ENCODE peak calls at places on chromosomes 11 and 22, in eight cellular contexts. T is spleen; F is activated naive CD4-positive, alpha-beta T cell treated with anti-CD3 and anti-CD28 coated beads for 36 hours; P is activated CD4-positive, CD25-positive, alpha-beta regulatory T cell treated with anti-CD3 and anti-CD28 coated beads, Interleukin-2, amount 50 U/mL, for 72 hours; I is PC-9; G is HCT116; K is T-helper 2 cell; S is body of pancreas. M is an unnamed sample.

GRCh38 chr22:41535244-41535643 is 9.0 kb downstream of the POLR3H start:
- DNase-seq in T (no peak), F (no peak), P (no peak), I (no peak), G (no peak), K (no peak), S (no peak), M (no peak)

GRCh38 chr11:116506446-116506845 is 266.3 kb downstream of the BUD13 start:
- DNase-seq in T (peak; percentile 55), F (no peak), P (no peak), I (no peak), G (no peak), K (no peak), S (no peak), M (no peak)

GRCh38 chr22:47032956-47033647 is 270.7 kb downstream of the TBC1D22A start:
- DNase-seq in T (peak; percentile 23), F (no peak), P (no peak), I (no peak), G (no peak), K (no peak), S (peak; percentile 65), M (peak; percentile 87)

GRCh38 chr11:99614353-99614752 is 593.6 kb downstream of the CNTN5 start:
- DNase-seq in T (no peak), F (no peak), P (no peak), I (no peak), G (no peak), K (no peak), S (no peak), M (no peak)

GRCh38 chr11:12841946-12842630 is 167.0 kb upstream of the RASSF10 start:
- DNase-seq in T (no peak), F (peak; percentile 23), P (no peak), I (no peak), G (no peak), K (no peak), S (peak; percentile 76), M (no peak)

GRCh38 chr11:60371854-60372253 is 6.5 kb upstream of the MS4A7 start:
- DNase-seq in T (no peak), F (no peak), P (no peak), I (no peak), G (no peak), K (no peak), S (no peak), M (no peak)

GRCh38 chr22:46007848-46008261 is 30.9 kb upstream of the WNT7B start:
- DNase-seq in T (peak; percentile 81), F (no peak), P (no peak), I (no peak), G (no peak), K (no peak), S (peak; percentile 77), M (no peak)

GRCh38 chr11:61567286-61568061 is 13.4 kb downstream of the SYT7 start:
- DNase-seq in T (peak; percentile 85), F (peak; percentile 87), P (peak; percentile 68), I (peak; percentile 78), G (peak; percentile 81), K (peak; percentile 34), S (peak; percentile 71), M (peak; percentile 69)

GRCh38 chr22:38056969-38057841 is at the start of gene PICK1:
- DNase-seq in T (peak; percentile 95), F (peak; percentile 87), P (peak; percentile 83), I (peak; percentile 87), G (peak; percentile 91), K (peak; percentile 76), S (peak; percentile 92), M (peak; percentile 90)

GRCh38 chr22:17966403-17966717 is 58.0 kb downstream of the MICAL3 start:
- DNase-seq in T (no peak), F (no peak), P (no peak), I (no peak), G (no peak), K (no peak), S (no peak), M (no peak)

GRCh38 chr22:43136255-43136654 is 6.9 kb downstream of the MCAT start:
- DNase-seq in T (peak; percentile 83), F (no peak), P (peak; percentile 42), I (peak; percentile 32), G (no peak), K (peak; percentile 13), S (no peak), M (no peak)

GRCh38 chr11:44136176-44136945 is 40.9 kb downstream of the EXT2 start:
- DNase-seq in T (no peak), F (no peak), P (no peak), I (no peak), G (no peak), K (no peak), S (no peak), M (no peak)

GRCh38 chr11:119491753-119492455 is 68.9 kb upstream of the THY1 start:
- DNase-seq in T (peak; percentile 31), F (no peak), P (no peak), I (no peak), G (no peak), K (no peak), S (no peak), M (no peak)

GRCh38 chr22:46052801-46053562 is 76.0 kb upstream of the WNT7B start:
- DNase-seq in T (peak; percentile 89), F (peak; percentile 55), P (peak; percentile 41), I (peak; percentile 75), G (no peak), K (peak; percentile 4), S (peak; percentile 78), M (peak; percentile 62)

GRCh38 chr11:88102595-88102929 is 72.7 kb downstream of the RAB38 start:
- DNase-seq in T (no peak), F (no peak), P (no peak), I (no peak), G (no peak), K (no peak), S (no peak), M (no peak)

GRCh38 chr11:103870821-103871309 is 165.6 kb upstream of the DDI1 start:
- DNase-seq in T (no peak), F (no peak), P (no peak), I (no peak), G (no peak), K (no peak), S (peak; percentile 28), M (no peak)

GRCh38 chr11:58771458-58771855 is 39.7 kb upstream of the GLYAT start:
- DNase-seq in T (no peak), F (no peak), P (no peak), I (no peak), G (no peak), K (no peak), S (no peak), M (no peak)

GRCh38 chr22:35912668-35913067 is 116.0 kb downstream of the RBFOX2 start:
- DNase-seq in T (no peak), F (no peak), P (no peak), I (no peak), G (no peak), K (no peak), S (no peak), M (peak; percentile 76)

GRCh38 chr11:2816941-2817421 is 68.6 kb downstream of the CDKN1C start:
- DNase-seq in T (peak; percentile 44), F (no peak), P (no peak), I (no peak), G (no peak), K (no peak), S (no peak), M (no peak)

GRCh38 chr11:114197799-114198500 is 98.2 kb upstream of the NNMT start:
- DNase-seq in T (peak; percentile 64), F (no peak), P (no peak), I (no peak), G (no peak), K (no peak), S (peak; percentile 88), M (no peak)

GRCh38 chr22:45460288-45461109 is 42.2 kb upstream of the FBLN1 start:
- DNase-seq in T (no peak), F (no peak), P (no peak), I (no peak), G (no peak), K (no peak), S (peak; percentile 21), M (no peak)

GRCh38 chr11:130999992-131000770 is 83.9 kb upstream of the SNX19 start:
- DNase-seq in T (no peak), F (no peak), P (no peak), I (peak; percentile 89), G (peak; percentile 19), K (no peak), S (no peak), M (no peak)

GRCh38 chr11:129613076-129613475 is 202.6 kb upstream of the TMEM45B start:
- DNase-seq in T (no peak), F (no peak), P (no peak), I (no peak), G (no peak), K (no peak), S (no peak), M (no peak)

GRCh38 chr11:64859542-64860414 is 15.3 kb upstream of the CDC42BPG start:
- DNase-seq in T (peak; percentile 88), F (peak; percentile 85), P (peak; percentile 64), I (no peak), G (no peak), K (peak; percentile 80), S (no peak), M (peak; percentile 57)

GRCh38 chr11:93568726-93569125 is 25.5 kb upstream of the SMCO4 start:
- DNase-seq in T (no peak), F (no peak), P (no peak), I (no peak), G (no peak), K (no peak), S (no peak), M (peak; percentile 88)

GRCh38 chr22:20027966-20028854 is 7.3 kb downstream of the TANGO2 start:
- DNase-seq in T (peak; percentile 7), F (peak; percentile 36), P (no peak), I (no peak), G (no peak), K (no peak), S (no peak), M (peak; percentile 44)

GRCh38 chr11:134488512-134488911 is 76.5 kb upstream of the B3GAT1 start:
- DNase-seq in T (no peak), F (no peak), P (no peak), I (no peak), G (no peak), K (no peak), S (no peak), M (no peak)

GRCh38 chr11:76785513-76785912 is 2.4 kb downstream of the TSKU start:
- DNase-seq in T (peak; percentile 46), F (no peak), P (no peak), I (peak; percentile 54), G (no peak), K (no peak), S (no peak), M (no peak)

GRCh38 chr11:130001491-130002351 is 914 bp downstream of the PRDM10 start:
- DNase-seq in T (no peak), F (peak; percentile 39), P (no peak), I (peak; percentile 39), G (no peak), K (peak; percentile 17), S (no peak), M (peak; percentile 47)

GRCh38 chr11:120385110-120385509 is 48.9 kb downstream of the ARHGEF12 start:
- DNase-seq in T (no peak), F (no peak), P (no peak), I (no peak), G (no peak), K (no peak), S (no peak), M (no peak)

GRCh38 chr11:87425391-87425790 is 387.7 kb downstream of the TMEM135 start:
- DNase-seq in T (no peak), F (no peak), P (no peak), I (no peak), G (no peak), K (no peak), S (no peak), M (no peak)

GRCh38 chr11:35662061-35662648 is 420 bp upstream of the TRIM44 start:
- DNase-seq in T (no peak), F (peak; percentile 26), P (no peak), I (peak; percentile 78), G (no peak), K (peak; percentile 24), S (no peak), M (no peak)

GRCh38 chr11:105092255-105093239 is 47.0 kb downstream of the CARD18 start:
- DNase-seq in T (no peak), F (no peak), P (no peak), I (no peak), G (no peak), K (no peak), S (no peak), M (no peak)